ENCODE peak calls at places on chromosomes 4 and X, in four cellular contexts. K is ureter, S is hepatocyte, Y is body of pancreas. C is an unnamed sample.

GRCh38 chrX:8981742-8982141 is 52.2 kb downstream of the FAM9B start:
- DNase-seq in K (no peak), S (no peak), Y (no peak), C (no peak)

GRCh38 chr4:129899849-129900248 is 803.9 kb downstream of the C4orf33 start:
- DNase-seq in K (no peak), S (peak), Y (no peak), C (peak)

GRCh38 chr4:130356873-130357272 is 1260.9 kb downstream of the C4orf33 start:
- DNase-seq in K (no peak), S (no peak), Y (no peak), C (no peak)

GRCh38 chr4:102815981-102816380 is 11.4 kb downstream of the UBE2D3 start:
- DNase-seq in K (no peak), S (peak), Y (no peak), C (peak)

GRCh38 chr4:146142768-146143167 is 32.8 kb upstream of the LSM6 start:
- DNase-seq in K (no peak), S (no peak), Y (no peak), C (no peak)

GRCh38 chr4:151031831-151032605 is 16.9 kb upstream of the LRBA start:
- DNase-seq in K (no peak), S (no peak), Y (no peak), C (no peak)

GRCh38 chrX:329291-329910 is 10.8 kb upstream of the GTPBP6 start:
- DNase-seq in K (no peak), S (no peak), Y (no peak), C (no peak)

GRCh38 chr4:54585321-54586000 is 72.3 kb upstream of the KIT start:
- DNase-seq in K (no peak), S (peak), Y (no peak), C (no peak)

GRCh38 chrX:130704053-130705038 is 198.7 kb downstream of the ENOX2 start:
- DNase-seq in K (no peak), S (peak), Y (no peak), C (peak)